ENCODE peak calls at places on chromosomes 2 and 18, in nine cellular contexts. E is WERI-Rb-1, W is ovary, X is A549, K is psoas muscle, C is GM12865, D is fibroblast of mammary gland, U is skeletal muscle cell, V is fibroblast of lung. H is an unnamed sample.

GRCh38 chr18:6959110-6959509 is 158.5 kb downstream of the LAMA1 start:
- DNase-seq in V (no peak), W (no peak), U (no peak), X (no peak), D (no peak), K (no peak), C (no peak), E (no peak), H (no peak)

GRCh38 chr2:37764739-37765138 is 93.3 kb upstream of the CDC42EP3 start:
- DNase-seq in U (no peak), V (no peak), D (peak), X (no peak), C (no peak), E (no peak), K (no peak), W (no peak), H (no peak)

GRCh38 chr2:157441072-157441454 is 2.8 kb downstream of the CYTIP start:
- DNase-seq in W (no peak), C (peak), E (no peak), D (peak), X (no peak), K (no peak), V (peak), U (no peak), H (no peak)

GRCh38 chr2:60554649-60555065 is 1.2 kb upstream of the BCL11A start:
- DNase-seq in D (no peak), U (no peak), K (no peak), C (no peak), E (peak), X (no peak), V (no peak), W (no peak), H (peak)

GRCh38 chr2:233079473-233079877 is 19.3 kb downstream of the INPP5D start:
- DNase-seq in E (no peak), K (no peak), U (no peak), C (peak), W (no peak), D (no peak), V (no peak), X (no peak), H (peak)

GRCh38 chr2:15348028-15348427 is 213.1 kb downstream of the NBAS start:
- DNase-seq in D (no peak), W (no peak), C (no peak), K (no peak), V (no peak), E (peak), X (no peak), U (no peak), H (no peak)

GRCh38 chr2:100285691-100286090 is 36.6 kb downstream of the LONRF2 start:
- DNase-seq in X (peak), W (peak), V (peak), U (peak), D (peak), K (no peak), C (no peak), E (no peak), H (no peak)

GRCh38 chr2:217182996-217183395 is 323.1 kb upstream of the TNP1 start:
- DNase-seq in K (no peak), U (no peak), C (no peak), X (no peak), E (no peak), V (no peak), D (no peak), W (no peak), H (no peak)

GRCh38 chr2:238376884-238377391 is 49.8 kb upstream of the ASB1 start:
- DNase-seq in W (no peak), U (no peak), K (no peak), C (peak), E (no peak), V (no peak), D (no peak), X (no peak), H (no peak)

GRCh38 chr18:35582899-35583558 is 1.5 kb downstream of the GALNT1 start:
- DNase-seq in K (no peak), W (no peak), U (no peak), X (no peak), E (no peak), C (peak), D (peak), V (peak), H (no peak)

GRCh38 chr2:202822411-202822810 is 49.2 kb downstream of the ICA1L start:
- DNase-seq in E (no peak), D (no peak), K (no peak), U (no peak), C (no peak), X (no peak), V (peak), W (no peak), H (no peak)

GRCh38 chr18:27843783-27844415 is 333.0 kb downstream of the CDH2 start:
- DNase-seq in W (no peak), K (no peak), E (no peak), X (peak), D (peak), V (peak), C (no peak), U (peak), H (no peak)

GRCh38 chr18:50654658-50655550 is 95.0 kb downstream of the MAPK4 start:
- DNase-seq in U (no peak), V (no peak), C (no peak), X (no peak), D (no peak), K (no peak), W (peak), E (no peak), H (no peak)

GRCh38 chr2:237590272-237591020 is at the start of gene RAB17:
- DNase-seq in D (no peak), V (peak), E (no peak), U (no peak), X (peak), K (no peak), C (no peak), W (peak), H (peak)

GRCh38 chr2:219493086-219493485 is 5.6 kb upstream of the GMPPA start:
- DNase-seq in D (no peak), X (no peak), K (no peak), C (no peak), V (no peak), U (no peak), W (no peak), E (no peak), H (no peak)

GRCh38 chr2:50953021-50953420 is 78.9 kb downstream of the NRXN1 start:
- DNase-seq in X (peak), K (no peak), E (no peak), W (no peak), C (no peak), U (peak), V (peak), D (peak), H (no peak)

GRCh38 chr2:224947566-224947965 is 94.7 kb downstream of the DOCK10 start:
- DNase-seq in D (no peak), U (no peak), V (no peak), C (no peak), W (no peak), X (no peak), E (no peak), K (no peak), H (no peak)

GRCh38 chr2:224944707-224945106 is 97.6 kb downstream of the DOCK10 start:
- DNase-seq in U (no peak), D (no peak), X (no peak), W (no peak), V (no peak), C (no peak), E (no peak), K (no peak), H (no peak)

GRCh38 chr2:224948005-224948404 is 94.3 kb downstream of the DOCK10 start:
- DNase-seq in U (no peak), W (no peak), X (no peak), V (no peak), D (no peak), C (no peak), K (no peak), E (no peak), H (no peak)

GRCh38 chr2:224946911-224947310 is 95.4 kb downstream of the DOCK10 start:
- DNase-seq in D (peak), U (no peak), W (no peak), K (no peak), X (no peak), C (peak), E (no peak), V (peak), H (no peak)

GRCh38 chr2:224945134-224945533 is 97.1 kb downstream of the DOCK10 start:
- DNase-seq in U (no peak), X (no peak), E (no peak), V (no peak), K (no peak), D (no peak), C (no peak), W (no peak), H (no peak)
- H3K4me3 ChIP-seq in U (no peak), X (no peak), E (no peak), V (no peak), K (no peak), D (no peak), C (peak), W (no peak), H (peak)

GRCh38 chr2:148876190-148876588 is 1.2 kb downstream of the KIF5C start:
- DNase-seq in V (no peak), U (no peak), D (no peak), K (no peak), E (peak), C (peak), X (no peak), W (peak), H (no peak)
- H3K4me3 ChIP-seq in V (no peak), U (peak), D (no peak), K (peak), E (peak), C (peak), X (peak), W (no peak), H (peak)

DNA sequence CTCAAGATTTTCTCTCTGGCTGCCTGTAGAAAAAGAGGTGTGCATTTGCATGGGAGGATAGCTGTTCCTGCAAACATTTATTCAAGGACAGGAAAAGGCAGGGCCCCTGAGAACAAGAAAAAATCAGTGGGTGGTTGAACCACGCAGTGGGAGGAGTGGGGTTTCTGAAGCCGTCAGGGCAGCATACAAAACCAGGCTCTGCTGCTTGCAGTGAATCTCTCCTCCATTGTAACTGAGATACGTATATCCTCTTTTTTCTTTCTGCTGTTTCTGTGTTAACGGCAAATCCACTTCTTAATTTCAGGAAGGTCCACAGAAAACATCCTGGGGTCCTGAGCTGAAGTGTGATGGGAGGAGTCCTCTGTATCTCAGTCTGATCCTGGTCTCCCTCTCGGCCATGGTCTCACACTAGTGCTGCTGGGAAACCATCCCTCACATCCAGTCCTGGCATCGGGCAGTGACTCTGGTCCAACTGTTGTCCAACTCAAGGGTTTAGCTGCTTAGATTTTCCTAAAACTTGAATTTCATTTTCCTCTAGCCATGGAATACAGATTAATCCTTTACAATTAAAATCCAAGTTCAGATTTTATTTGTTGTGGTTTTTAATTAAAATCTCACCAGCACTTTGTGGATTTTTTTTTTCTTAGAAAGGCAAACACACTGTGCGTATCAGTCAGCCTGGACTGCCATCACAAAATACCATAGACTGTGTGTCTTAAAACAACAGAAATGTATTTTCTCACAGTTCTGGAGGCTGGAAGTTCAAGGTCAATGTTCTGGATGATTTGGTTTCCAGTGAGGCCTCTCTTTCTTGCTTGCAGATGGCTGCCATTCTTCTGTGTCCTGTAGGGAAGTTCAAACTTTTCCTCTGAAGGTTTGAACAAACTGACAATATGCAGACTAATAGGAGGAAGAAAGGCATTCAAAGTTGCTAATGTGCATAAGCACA is 26.9 kb upstream of the KCNF1 start:
- DNase-seq in E (no peak), K (no peak), U (no peak), C (no peak), W (no peak), V (no peak), X (no peak), D (no peak), H (peak)
- H3K4me3 ChIP-seq in E (no peak), K (no peak), U (no peak), C (no peak), W (no peak), V (no peak), X (no peak), D (no peak), H (peak)

GRCh38 chr2:72144412-72144745 is 3.3 kb downstream of the CYP26B1 start:
- DNase-seq in U (no peak), E (no peak), V (no peak), X (no peak), D (no peak), K (peak), W (peak), C (no peak), H (no peak)

GRCh38 chr2:72145658-72146329 is 1.9 kb downstream of the CYP26B1 start:
- DNase-seq in W (peak), C (no peak), D (no peak), U (no peak), K (no peak), X (no peak), V (no peak), E (peak), H (peak)

GRCh38 chr2:72143441-72144356 is 4.0 kb downstream of the CYP26B1 start:
- DNase-seq in K (peak), X (no peak), E (peak), U (no peak), C (no peak), D (no peak), W (peak), V (no peak), H (no peak)

GRCh38 chr2:72146357-72147302 is 1.0 kb downstream of the CYP26B1 start:
- DNase-seq in U (no peak), W (peak), E (peak), C (no peak), K (no peak), X (no peak), D (no peak), V (no peak), H (peak)

GRCh38 chr2:72144746-72145657 is 2.7 kb downstream of the CYP26B1 start:
- DNase-seq in D (no peak), X (peak), E (peak), W (peak), K (peak), V (no peak), U (no peak), C (no peak), H (peak)
- H3K4me3 ChIP-seq in D (no peak), X (peak), E (peak), W (peak), K (peak), V (no peak), U (peak), C (no peak), H (peak)

GRCh38 chr18:9828794-9829712 is 56.7 kb upstream of the TXNDC2 start:
- DNase-seq in E (no peak), X (no peak), W (no peak), U (no peak), K (no peak), C (no peak), D (no peak), V (no peak), H (no peak)
- H3K4me3 ChIP-seq in E (no peak), X (no peak), W (no peak), U (no peak), K (no peak), C (no peak), D (no peak), V (no peak), H (no peak)

DNA sequence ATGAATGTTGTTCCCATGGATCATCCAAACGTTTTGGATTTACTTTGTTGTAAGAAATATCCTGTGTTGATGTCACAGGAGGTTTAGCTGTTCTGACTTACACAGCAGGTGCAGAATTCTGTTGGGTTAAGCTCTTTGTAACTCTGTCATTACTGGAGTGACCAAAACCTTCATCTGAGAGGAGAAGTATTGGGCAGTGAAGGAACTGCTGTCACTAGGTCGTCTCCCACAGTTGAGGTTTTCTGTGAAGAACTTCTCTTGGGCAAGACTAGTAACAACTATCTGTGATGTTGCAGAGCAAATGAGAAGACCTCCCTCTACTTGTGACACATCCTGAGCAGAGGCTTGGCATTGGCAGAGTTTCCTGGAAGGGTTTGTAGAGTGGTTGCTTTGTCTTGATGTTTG is 2.9 kb downstream of the SPTBN1 start:
- DNase-seq in X (peak), C (no peak), D (peak), E (no peak), W (no peak), U (no peak), K (no peak), V (peak), H (no peak)
- H3K4me3 ChIP-seq in X (no peak), C (no peak), D (no peak), E (no peak), W (no peak), U (peak), K (peak), V (peak), H (peak)

GRCh38 chr2:234881413-234882241 is 70.2 kb upstream of the SH3BP4 start:
- DNase-seq in V (peak), W (peak), D (peak), C (peak), U (no peak), E (peak), X (peak), K (peak), H (peak)
- H3K4me3 ChIP-seq in V (peak), W (no peak), D (no peak), C (no peak), U (no peak), E (no peak), X (no peak), K (no peak), H (no peak)

DNA sequence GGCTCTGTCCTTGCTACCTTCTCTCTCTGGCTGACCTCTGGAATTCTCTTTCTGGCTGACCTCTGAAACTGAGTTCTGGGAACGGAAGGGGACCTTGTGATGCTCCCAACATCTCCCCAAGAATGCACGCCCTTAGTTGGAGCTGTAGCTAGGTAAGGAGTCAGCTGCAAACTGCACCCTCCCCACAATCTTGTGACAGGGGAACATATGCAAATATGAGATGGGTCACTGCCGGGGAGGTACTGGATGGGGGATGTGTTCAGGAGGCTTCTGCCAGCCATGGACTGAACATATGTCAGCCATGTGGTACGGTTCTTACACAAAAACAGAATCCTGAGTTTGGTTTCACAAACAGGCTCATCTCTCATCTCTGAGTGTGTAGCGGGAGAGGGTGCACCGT is 34.2 kb downstream of the BCL2 start:
- DNase-seq in C (peak), D (no peak), X (no peak), K (no peak), V (no peak), U (no peak), W (no peak), E (no peak), H (no peak)
- H3K4me3 ChIP-seq in C (peak), D (no peak), X (no peak), K (no peak), V (no peak), U (no peak), W (no peak), E (no peak), H (peak)

H was measured in Peyer's patch.